ENCODE peak calls at places on chromosomes 4 and X, in four cellular contexts. One of them, this sample, is unnamed.

GRCh38 chr4:37549003-37549402 is 137.2 kb downstream of the RELL1 start:
- DNase-seq in K562: no peak
- DNase-seq in HepG2: no peak
- DNase-seq in GM12878: no peak
- DNase-seq in this sample: no peak

GRCh38 chrX:71636438-71637252 is 18.3 kb upstream of the CXCR3 start:
- DNase-seq in GM12878: no peak
- DNase-seq in K562: no peak
- DNase-seq in HepG2: no peak
- DNase-seq in this sample: no peak

GRCh38 chr4:55512922-55513571 is 33.7 kb downstream of the CLOCK start:
- DNase-seq in GM12878: no peak
- DNase-seq in K562: no peak
- DNase-seq in HepG2: peak
- DNase-seq in this sample: no peak

GRCh38 chr4:70251250-70251944 is 9.0 kb downstream of the CSN3 start:
- DNase-seq in HepG2: peak
- DNase-seq in GM12878: no peak
- DNase-seq in K562: no peak
- DNase-seq in this sample: no peak

GRCh38 chrX:131812847-131813825 is 210.0 kb upstream of the STK26 start:
- DNase-seq in HepG2: no peak
- DNase-seq in K562: peak
- DNase-seq in GM12878: peak
- DNase-seq in this sample: no peak

GRCh38 chr4:7390906-7391636 is 43.7 kb downstream of the PSAPL1 start:
- DNase-seq in GM12878: no peak
- DNase-seq in HepG2: no peak
- DNase-seq in K562: no peak
- DNase-seq in this sample: no peak

GRCh38 chr4:94262163-94263016 is 54.7 kb downstream of the SMARCAD1 start:
- DNase-seq in GM12878: no peak
- DNase-seq in HepG2: no peak
- DNase-seq in K562: no peak
- DNase-seq in this sample: no peak

GRCh38 chr4:149896428-149896827 is 80.8 kb upstream of the IQCM start:
- DNase-seq in HepG2: no peak
- DNase-seq in GM12878: no peak
- DNase-seq in K562: no peak
- DNase-seq in this sample: peak

GRCh38 chr4:15149842-15150592 is 147.7 kb downstream of the CPEB2 start:
- DNase-seq in HepG2: peak
- DNase-seq in GM12878: peak
- DNase-seq in K562: peak
- DNase-seq in this sample: peak

GRCh38 chrX:9416562-9417319 is 48.1 kb upstream of the TBL1X start:
- DNase-seq in HepG2: no peak
- DNase-seq in K562: no peak
- DNase-seq in GM12878: no peak
- DNase-seq in this sample: no peak

GRCh38 chr4:5114911-5115310 is 63.6 kb downstream of the STK32B start:
- DNase-seq in K562: no peak
- DNase-seq in GM12878: no peak
- DNase-seq in HepG2: no peak
- DNase-seq in this sample: no peak

GRCh38 chrX:28717864-28718263 is 130.6 kb downstream of the IL1RAPL1 start:
- DNase-seq in HepG2: no peak
- DNase-seq in GM12878: no peak
- DNase-seq in K562: no peak
- DNase-seq in this sample: no peak

GRCh38 chrX:103716967-103717366 is 6.3 kb downstream of the TMEM31 start:
- DNase-seq in GM12878: no peak
- DNase-seq in K562: no peak
- DNase-seq in HepG2: no peak
- DNase-seq in this sample: no peak

GRCh38 chrX:120305531-120306145 is 5.6 kb downstream of the TMEM255A start:
- DNase-seq in HepG2: no peak
- DNase-seq in K562: peak
- DNase-seq in GM12878: no peak
- DNase-seq in this sample: no peak

GRCh38 chrX:126170715-126171114 is 4.6 kb upstream of the DCAF12L2 start:
- DNase-seq in K562: no peak
- DNase-seq in GM12878: no peak
- DNase-seq in HepG2: no peak
- DNase-seq in this sample: no peak

GRCh38 chr4:56480691-56481090 is 13.3 kb downstream of the SRP72 start:
- DNase-seq in HepG2: no peak
- DNase-seq in GM12878: no peak
- DNase-seq in K562: no peak
- DNase-seq in this sample: no peak

GRCh38 chr4:133146574-133147198 is 2.4 kb upstream of the PCDH10 start:
- DNase-seq in HepG2: peak
- DNase-seq in GM12878: no peak
- DNase-seq in K562: peak
- DNase-seq in this sample: no peak

GRCh38 chr4:133146192-133146573 is 2.9 kb upstream of the PCDH10 start:
- DNase-seq in HepG2: no peak
- DNase-seq in GM12878: no peak
- DNase-seq in K562: no peak
- DNase-seq in this sample: no peak

GRCh38 chr4:133147922-133148689 is 988 bp upstream of the PCDH10 start:
- DNase-seq in HepG2: no peak
- DNase-seq in GM12878: no peak
- DNase-seq in K562: no peak
- DNase-seq in this sample: no peak

GRCh38 chr4:133148690-133149363 is at the start of gene PCDH10:
- DNase-seq in GM12878: no peak
- DNase-seq in K562: peak
- DNase-seq in HepG2: peak
- DNase-seq in this sample: no peak

GRCh38 chr4:133147365-133147821 is 1.7 kb upstream of the PCDH10 start:
- DNase-seq in HepG2: no peak
- DNase-seq in K562: no peak
- DNase-seq in GM12878: no peak
- DNase-seq in this sample: no peak
- TF ChIP-seq EZH2 in HepG2: no peak
- TF ChIP-seq EZH2 in K562: no peak
- TF ChIP-seq EZH2 in GM12878: no peak
- TF ChIP-seq EZH2 in this sample: no peak

GRCh38 chrX:77427586-77427985 is 19.6 kb upstream of the FGF16 start:
- DNase-seq in HepG2: no peak
- DNase-seq in GM12878: no peak
- DNase-seq in K562: no peak
- DNase-seq in this sample: no peak
- TF ChIP-seq ZBTB33 in HepG2: no peak
- TF ChIP-seq ZBTB33 in GM12878: no peak
- TF ChIP-seq ZBTB33 in K562: no peak
- TF ChIP-seq ZBTB33 in this sample: no peak

GRCh38 chr4:48483006-48483776 is at the start of gene SLC10A4:
- DNase-seq in K562: peak
- DNase-seq in GM12878: no peak
- DNase-seq in HepG2: no peak
- DNase-seq in this sample: no peak
- TF ChIP-seq EZH2 in K562: no peak
- TF ChIP-seq EZH2 in GM12878: no peak
- TF ChIP-seq EZH2 in HepG2: no peak
- TF ChIP-seq EZH2 in this sample: no peak

DNA sequence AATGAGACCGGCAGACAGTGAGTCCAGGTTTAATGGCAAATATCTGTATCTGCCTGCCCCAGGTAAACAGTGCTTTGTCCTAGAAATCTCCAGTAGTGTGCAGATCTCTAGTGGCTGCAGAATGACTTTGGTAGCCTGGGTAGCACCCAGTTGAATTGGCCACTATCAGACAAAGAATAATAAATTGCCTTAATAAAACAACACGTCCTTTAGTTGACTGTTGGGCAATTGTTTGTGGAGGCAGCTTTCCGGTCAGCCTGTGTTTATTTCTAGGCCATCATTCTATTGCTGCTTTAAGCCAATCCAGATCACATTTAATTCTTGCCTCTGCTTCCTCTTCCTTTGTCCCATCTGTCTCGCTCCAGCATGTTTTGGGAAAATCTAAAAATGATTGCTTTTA is 52.6 kb downstream of the SNX25 start:
- DNase-seq in K562: no peak
- DNase-seq in GM12878: no peak
- DNase-seq in HepG2: no peak
- DNase-seq in this sample: no peak
- TF ChIP-seq ZBTB33 in K562: no peak
- TF ChIP-seq ZBTB33 in GM12878: no peak
- TF ChIP-seq ZBTB33 in HepG2: no peak
- TF ChIP-seq ZBTB33 in this sample: no peak

GRCh38 chr4:105895609-105896460 is 564 bp downstream of the NPNT start:
- DNase-seq in HepG2: no peak
- DNase-seq in GM12878: no peak
- DNase-seq in K562: no peak
- DNase-seq in this sample: no peak
- TF ChIP-seq EZH2 in HepG2: no peak
- TF ChIP-seq EZH2 in GM12878: no peak
- TF ChIP-seq EZH2 in K562: no peak
- TF ChIP-seq EZH2 in this sample: no peak

GRCh38 chr4:67909910-67910905 is 26.4 kb upstream of the TMPRSS11D start:
- DNase-seq in GM12878: no peak
- DNase-seq in K562: peak
- DNase-seq in HepG2: peak
- DNase-seq in this sample: no peak

GRCh38 chr4:67911128-67911527 is 27.3 kb upstream of the TMPRSS11D start:
- DNase-seq in K562: no peak
- DNase-seq in HepG2: no peak
- DNase-seq in GM12878: no peak
- DNase-seq in this sample: no peak

GRCh38 chr4:67911638-67912037 is 27.8 kb upstream of the TMPRSS11D start:
- DNase-seq in K562: no peak
- DNase-seq in GM12878: no peak
- DNase-seq in HepG2: no peak
- DNase-seq in this sample: no peak

GRCh38 chr4:67912051-67912450 is 28.2 kb upstream of the TMPRSS11D start:
- DNase-seq in HepG2: no peak
- DNase-seq in GM12878: no peak
- DNase-seq in K562: no peak
- DNase-seq in this sample: no peak

DNA sequence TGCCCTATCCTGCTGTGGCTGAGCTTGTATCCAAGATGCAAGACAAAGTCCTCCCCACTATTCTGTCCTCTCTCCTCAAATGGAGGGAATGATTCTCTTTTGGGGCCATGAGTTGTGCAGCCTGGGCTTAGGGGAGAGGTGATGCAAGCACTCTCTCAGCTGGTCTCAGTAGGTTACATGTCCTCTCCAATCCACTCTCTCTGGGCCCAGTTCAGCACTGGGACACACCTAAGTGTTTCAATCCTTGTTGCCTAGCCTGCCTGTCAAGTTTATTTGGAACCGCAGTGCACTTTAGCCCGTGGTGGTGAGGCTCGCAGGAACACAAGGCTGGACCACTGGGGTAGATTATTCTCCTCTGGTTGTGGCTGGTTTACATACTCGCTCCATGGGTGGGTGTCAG is 23.8 kb upstream of the TMPRSS11D start:
- DNase-seq in HepG2: no peak
- DNase-seq in GM12878: no peak
- DNase-seq in K562: no peak
- DNase-seq in this sample: no peak
- TF ChIP-seq ZBTB33 in HepG2: no peak
- TF ChIP-seq ZBTB33 in GM12878: no peak
- TF ChIP-seq ZBTB33 in K562: no peak
- TF ChIP-seq ZBTB33 in this sample: no peak

GRCh38 chr4:24799544-24800272 is 4.3 kb downstream of the SOD3 start:
- DNase-seq in GM12878: no peak
- DNase-seq in HepG2: no peak
- DNase-seq in K562: no peak
- DNase-seq in this sample: no peak
- TF ChIP-seq EZH2 in GM12878: no peak
- TF ChIP-seq EZH2 in HepG2: no peak
- TF ChIP-seq EZH2 in K562: no peak
- TF ChIP-seq EZH2 in this sample: no peak

GRCh38 chr4:146371812-146372211 is 149.9 kb downstream of the SLC10A7 start:
- DNase-seq in HepG2: no peak
- DNase-seq in GM12878: no peak
- DNase-seq in K562: no peak
- DNase-seq in this sample: no peak

GRCh38 chr4:146370841-146371240 is 150.9 kb downstream of the SLC10A7 start:
- DNase-seq in GM12878: no peak
- DNase-seq in K562: no peak
- DNase-seq in HepG2: no peak
- DNase-seq in this sample: no peak

GRCh38 chr4:146367347-146367746 is 153.0 kb downstream of the REELD1 start:
- DNase-seq in GM12878: no peak
- DNase-seq in HepG2: no peak
- DNase-seq in K562: no peak
- DNase-seq in this sample: no peak

GRCh38 chr4:146369446-146369845 is 152.3 kb downstream of the SLC10A7 start:
- DNase-seq in GM12878: no peak
- DNase-seq in K562: no peak
- DNase-seq in HepG2: no peak
- DNase-seq in this sample: no peak

GRCh38 chr4:146368209-146368608 is 153.5 kb downstream of the SLC10A7 start:
- DNase-seq in HepG2: no peak
- DNase-seq in GM12878: no peak
- DNase-seq in K562: no peak
- DNase-seq in this sample: no peak
- TF ChIP-seq ZBTB33 in HepG2: no peak
- TF ChIP-seq ZBTB33 in GM12878: no peak
- TF ChIP-seq ZBTB33 in K562: no peak
- TF ChIP-seq ZBTB33 in this sample: no peak

DNA sequence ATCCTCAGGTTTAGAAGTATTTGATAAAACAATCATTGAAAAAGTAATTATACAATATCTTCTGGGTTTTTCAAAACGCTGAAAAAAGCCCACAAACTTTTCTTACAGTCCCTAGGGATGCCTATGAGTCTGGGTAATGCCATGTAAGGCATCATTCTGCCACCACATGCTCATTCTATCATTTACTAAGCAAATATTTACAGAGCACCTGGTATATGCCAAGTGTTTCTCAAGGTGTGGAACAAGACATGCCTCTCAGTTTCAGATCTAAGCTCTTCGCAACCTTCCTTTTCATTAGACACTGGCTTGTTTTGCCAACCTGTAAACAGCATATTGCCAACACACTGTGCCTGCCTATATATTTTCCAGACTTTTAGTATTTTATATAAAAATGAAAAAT is 17.7 kb downstream of the MID1 start:
- DNase-seq in GM12878: no peak
- DNase-seq in K562: no peak
- DNase-seq in HepG2: no peak
- DNase-seq in this sample: no peak
- TF ChIP-seq EZH2 in GM12878: no peak
- TF ChIP-seq EZH2 in K562: no peak
- TF ChIP-seq EZH2 in HepG2: no peak
- TF ChIP-seq EZH2 in this sample: no peak

This sample was measured in HCT116.